ENCODE peak calls at places on chromosomes 3 and 15, in four cellular contexts. T is amygdala, G is AG20443, V is thoracic aorta. D is an unnamed sample.

GRCh38 chr3:140167600-140168281 is 232.8 kb downstream of the CLSTN2 start:
- DNase-seq in V (no peak), T (no peak), G (no peak), D (no peak)

GRCh38 chr3:79038057-79038456 is 729.7 kb downstream of the ROBO1 start:
- DNase-seq in G (no peak), V (no peak), T (no peak), D (no peak)

GRCh38 chr3:128554100-128554464 is 61.1 kb upstream of the GATA2 start:
- DNase-seq in V (no peak), G (no peak), T (no peak), D (no peak)

GRCh38 chr3:49805367-49805782 is 2.3 kb downstream of the INKA1 start:
- DNase-seq in V (peak; percentile 74), G (peak; percentile 84), T (peak; percentile 38), D (no peak)

GRCh38 chr3:112847692-112848091 is 1.0 kb upstream of the CD200R1L start:
- DNase-seq in G (no peak), V (no peak), T (no peak), D (no peak)

GRCh38 chr15:75775296-75776074 is 62.8 kb upstream of the CSPG4 start:
- DNase-seq in T (no peak), V (no peak), G (no peak), D (peak; percentile 21)

GRCh38 chr3:126083913-126084514 is at the start of gene SLC41A3:
- DNase-seq in G (peak; percentile 97), V (peak; percentile 62), T (peak; percentile 70), D (peak; percentile 95)

GRCh38 chr15:92714457-92715401 is 59.2 kb upstream of the FAM174B start:
- DNase-seq in G (peak; percentile 87), V (peak; percentile 49), T (peak; percentile 46), D (peak; percentile 83)

GRCh38 chr15:40795019-40795418 is 11.9 kb upstream of the ZFYVE19 start:
- DNase-seq in G (no peak), T (no peak), V (no peak), D (no peak)

GRCh38 chr15:41825572-41826535 is 2.0 kb upstream of the JMJD7 start:
- DNase-seq in V (no peak), T (no peak), G (no peak), D (no peak)

GRCh38 chr3:89699229-89699628 is 591.8 kb downstream of the EPHA3 start:
- DNase-seq in T (no peak), V (no peak), G (no peak), D (no peak)

GRCh38 chr3:172120912-172121311 is 81.5 kb downstream of the FNDC3B start:
- DNase-seq in G (no peak), V (no peak), T (no peak), D (no peak)

GRCh38 chr15:89167267-89168176 is 53.9 kb downstream of the RLBP1 start:
- DNase-seq in G (peak; percentile 27), V (peak; percentile 45), T (no peak), D (peak; percentile 25)

GRCh38 chr3:54056521-54056920 is 65.8 kb upstream of the CACNA2D3 start:
- DNase-seq in T (no peak), V (no peak), G (no peak), D (no peak)

GRCh38 chr15:64247906-64248541 is 85.2 kb upstream of the PPIB start:
- DNase-seq in G (peak; percentile 83), V (no peak), T (no peak), D (peak; percentile 69)